ENCODE peak calls at places on chromosome 16, in eight cellular contexts. Q, C, F, E, W, B, M and V are unnamed samples.

GRCh38 chr16:65196696-65197095 is 74.8 kb upstream of the CDH11 start:
- DNase-seq in Q (no peak), C (no peak), F (no peak), E (no peak), W (no peak), B (no peak), M (no peak), V (no peak)

GRCh38 chr16:48137822-48138221 is 18.0 kb downstream of the ABCC12 start:
- DNase-seq in Q (no peak), C (no peak), F (no peak), E (no peak), W (no peak), B (no peak), M (no peak), V (no peak)

GRCh38 chr16:47047804-47048203 is 74.3 kb upstream of the DNAJA2 start:
- DNase-seq in Q (no peak), C (no peak), F (no peak), E (no peak), W (no peak), B (no peak), M (no peak), V (no peak)

GRCh38 chr16:81567987-81568748 is 123.6 kb downstream of the CMIP start:
- DNase-seq in Q (no peak), C (peak), F (no peak), E (no peak), W (no peak), B (no peak), M (no peak), V (peak)

GRCh38 chr16:4316103-4316731 is 350 bp downstream of the GLIS2 start:
- DNase-seq in Q (peak), C (peak), F (no peak), E (no peak), W (no peak), B (no peak), M (no peak), V (no peak)

GRCh38 chr16:48628359-48628985 is 18.5 kb upstream of the N4BP1 start:
- DNase-seq in Q (no peak), C (no peak), F (no peak), E (no peak), W (no peak), B (no peak), M (no peak), V (no peak)

GRCh38 chr16:66653581-66654350 is 42.8 kb downstream of the CMTM4 start:
- DNase-seq in Q (no peak), C (peak), F (no peak), E (no peak), W (no peak), B (no peak), M (no peak), V (no peak)

GRCh38 chr16:27221576-27222498 is 18.5 kb downstream of the KDM8 start:
- DNase-seq in Q (no peak), C (peak), F (no peak), E (no peak), W (no peak), B (no peak), M (peak), V (no peak)

GRCh38 chr16:19655242-19655777 is 62.7 kb downstream of the KNOP1 start:
- DNase-seq in Q (no peak), C (no peak), F (no peak), E (no peak), W (no peak), B (no peak), M (no peak), V (no peak)

GRCh38 chr16:58506241-58507194 is 6.6 kb downstream of the NDRG4 start:
- DNase-seq in Q (peak), C (no peak), F (no peak), E (no peak), W (no peak), B (no peak), M (no peak), V (no peak)

GRCh38 chr16:56690420-56691122 is 8.3 kb downstream of the MT1X start:
- DNase-seq in Q (no peak), C (no peak), F (no peak), E (no peak), W (no peak), B (no peak), M (no peak), V (no peak)

GRCh38 chr16:53896711-53897110 is 192.8 kb downstream of the FTO start:
- DNase-seq in Q (no peak), C (no peak), F (no peak), E (no peak), W (no peak), B (no peak), M (no peak), V (no peak)

GRCh38 chr16:54425681-54426549 is 139.3 kb upstream of the IRX3 start:
- DNase-seq in Q (no peak), C (no peak), F (no peak), E (no peak), W (no peak), B (no peak), M (no peak), V (no peak)

GRCh38 chr16:9322735-9323134 is 231.3 kb downstream of the HAPSTR1 start:
- DNase-seq in Q (no peak), C (no peak), F (no peak), E (no peak), W (peak), B (no peak), M (no peak), V (no peak)

GRCh38 chr16:50592996-50593395 is 44.8 kb downstream of the NKD1 start:
- DNase-seq in Q (no peak), C (no peak), F (no peak), E (no peak), W (no peak), B (no peak), M (no peak), V (no peak)

GRCh38 chr16:22098538-22099255 is 6.4 kb downstream of the VWA3A start:
- DNase-seq in Q (peak), C (peak), F (no peak), E (no peak), W (no peak), B (no peak), M (no peak), V (no peak)